ENCODE peak calls at places on chromosomes 13 and 19, in seven cellular contexts. X is upper lobe of right lung; M is HCEC 1CT; C is stimulated activated CD8-positive, alpha-beta memory T cell treated with anti-CD3 and anti-CD28 coated beads, Interleukin-15, amount 100 ng/mL, for 1 hour; G is activated CD4-positive, alpha-beta T cell treated with anti-CD3 and anti-CD28 coated beads for 4 hours; H is stimulated activated CD4-positive, alpha-beta T cell treated with anti-CD3 and anti-CD28 coated beads, Interleukin-4, amount 100 ng/mL, for 1 hour; V is activated T-helper 1 cell treated with Interleukin-2 at 50 U/mL for 16 hours. R is an unnamed sample.

GRCh38 chr13:36850790-36851438 is 31.9 kb downstream of the RFXAP start:
- DNase-seq in X (no peak), M (no peak), C (no peak), G (no peak), H (no peak), V (no peak), R (no peak)

GRCh38 chr13:44796597-44797517 is 192.4 kb downstream of the NUFIP1 start:
- DNase-seq in X (no peak), M (no peak), C (no peak), G (no peak), H (no peak), V (no peak), R (no peak)

GRCh38 chr19:41696402-41697197 is 8.5 kb upstream of the CEACAM7 start:
- DNase-seq in X (peak; percentile 53), M (no peak), C (no peak), G (no peak), H (no peak), V (no peak), R (no peak)

GRCh38 chr19:10764340-10764894 is 46.5 kb downstream of the DNM2 start:
- DNase-seq in X (no peak), M (no peak), C (no peak), G (no peak), H (no peak), V (no peak), R (no peak)

GRCh38 chr13:64277097-64277496 is 2861.4 kb upstream of the PCDH20 start:
- DNase-seq in X (no peak), M (no peak), C (no peak), G (no peak), H (no peak), V (no peak), R (no peak)

GRCh38 chr19:15292847-15293582 is 39.3 kb downstream of the BRD4 start:
- DNase-seq in X (no peak), M (no peak), C (no peak), G (no peak), H (no peak), V (no peak), R (no peak)

GRCh38 chr13:76610819-76611415 is 275.3 kb downstream of the KCTD12 start:
- DNase-seq in X (no peak), M (no peak), C (no peak), G (no peak), H (no peak), V (no peak), R (no peak)

GRCh38 chr19:47093254-47093653 is 20.3 kb downstream of the ZC3H4 start:
- DNase-seq in X (no peak), M (no peak), C (no peak), G (no peak), H (no peak), V (no peak), R (no peak)

GRCh38 chr19:5949792-5950305 is 28.1 kb downstream of the RANBP3 start:
- DNase-seq in X (peak; percentile 89), M (no peak), C (peak; percentile 14), G (peak; percentile 39), H (peak; percentile 22), V (peak; percentile 24), R (peak; percentile 15)

GRCh38 chr13:30052127-30052526 is 201.7 kb upstream of the UBL3 start:
- DNase-seq in X (no peak), M (no peak), C (no peak), G (no peak), H (no peak), V (no peak), R (no peak)

GRCh38 chr13:106573855-106574254 is 5.9 kb upstream of the ARGLU1 start:
- DNase-seq in X (peak; percentile 64), M (no peak), C (no peak), G (no peak), H (no peak), V (no peak), R (no peak)

GRCh38 chr13:46382224-46382623 is 4.8 kb downstream of the RUBCNL start:
- DNase-seq in X (no peak), M (no peak), C (no peak), G (no peak), H (no peak), V (no peak), R (no peak)

GRCh38 chr19:48741222-48741999 is 1.0 kb upstream of the RASIP1 start:
- DNase-seq in X (peak; percentile 77), M (no peak), C (no peak), G (no peak), H (peak; percentile 42), V (no peak), R (no peak)

GRCh38 chr19:2362970-2363300 is 2.9 kb downstream of the TMPRSS9 start:
- DNase-seq in X (no peak), M (no peak), C (no peak), G (no peak), H (no peak), V (no peak), R (no peak)

GRCh38 chr13:79512950-79513349 is 32.0 kb downstream of the NDFIP2 start:
- DNase-seq in X (no peak), M (no peak), C (no peak), G (no peak), H (no peak), V (no peak), R (no peak)

GRCh38 chr13:35926859-35927530 is 204.2 kb downstream of the DCLK1 start:
- DNase-seq in X (no peak), M (no peak), C (no peak), G (no peak), H (no peak), V (no peak), R (no peak)

GRCh38 chr19:38944981-38945506 is 14.3 kb downstream of the MRPS12 start:
- DNase-seq in X (no peak), M (no peak), C (no peak), G (no peak), H (no peak), V (no peak), R (no peak)

GRCh38 chr13:39210961-39211534 is 172.8 kb downstream of the NHLRC3 start:
- DNase-seq in X (no peak), M (peak; percentile 8), C (no peak), G (no peak), H (no peak), V (no peak), R (no peak)

GRCh38 chr19:11881151-11881800 is 6.3 kb upstream of the ZNF69 start:
- DNase-seq in X (peak; percentile 63), M (peak; percentile 28), C (peak; percentile 39), G (peak; percentile 68), H (peak; percentile 42), V (peak; percentile 22), R (peak; percentile 10)

GRCh38 chr19:17103177-17103576 is 27.6 kb downstream of the MYO9B start:
- DNase-seq in X (no peak), M (peak; percentile 27), C (no peak), G (no peak), H (no peak), V (no peak), R (no peak)

R was measured in activated CD4-positive, CD25-positive, alpha-beta regulatory T cell treated with anti-CD3 and anti-CD28 coated beads, Interleukin-2, amount 50 U/mL, for 16 hours.